ENCODE peak calls at places on chromosomes 11 and 22, in seven cellular contexts. One of them, this sample, is unnamed.

GRCh38 chr22:38953577-38954413 is 3.6 kb upstream of the APOBEC3A start:
- DNase-seq in stimulated activated CD4-positive, alpha-beta T cell treated with anti-CD3 and anti-CD28 coated beads, Interleukin-2, amount 100 ng/mL, for 48 hours: peak; percentile 67
- DNase-seq in RWPE1: peak; percentile 32
- DNase-seq in HCT116: no peak
- DNase-seq in CD4-positive, alpha-beta T cell: no peak
- DNase-seq in mesendoderm: no peak
- DNase-seq in sigmoid colon: peak; percentile 54
- DNase-seq in this sample: no peak

GRCh38 chr11:10777393-10777793 is 26.3 kb downstream of the CTR9 start:
- DNase-seq in stimulated activated CD4-positive, alpha-beta T cell treated with anti-CD3 and anti-CD28 coated beads, Interleukin-2, amount 100 ng/mL, for 48 hours: no peak
- DNase-seq in RWPE1: no peak
- DNase-seq in HCT116: no peak
- DNase-seq in CD4-positive, alpha-beta T cell: no peak
- DNase-seq in mesendoderm: no peak
- DNase-seq in sigmoid colon: no peak
- DNase-seq in this sample: no peak

GRCh38 chr11:69834811-69835800 is 15.9 kb upstream of the FGF3 start:
- DNase-seq in stimulated activated CD4-positive, alpha-beta T cell treated with anti-CD3 and anti-CD28 coated beads, Interleukin-2, amount 100 ng/mL, for 48 hours: no peak
- DNase-seq in RWPE1: no peak
- DNase-seq in HCT116: no peak
- DNase-seq in CD4-positive, alpha-beta T cell: no peak
- DNase-seq in mesendoderm: no peak
- DNase-seq in sigmoid colon: peak; percentile 36
- DNase-seq in this sample: peak; percentile 52

GRCh38 chr11:72575533-72576170 is 98.6 kb downstream of the PDE2A start:
- DNase-seq in stimulated activated CD4-positive, alpha-beta T cell treated with anti-CD3 and anti-CD28 coated beads, Interleukin-2, amount 100 ng/mL, for 48 hours: no peak
- DNase-seq in RWPE1: no peak
- DNase-seq in HCT116: no peak
- DNase-seq in CD4-positive, alpha-beta T cell: no peak
- DNase-seq in mesendoderm: no peak
- DNase-seq in sigmoid colon: peak; percentile 54
- DNase-seq in this sample: no peak

GRCh38 chr22:33853200-33854097 is 66.8 kb downstream of the LARGE1 start:
- DNase-seq in stimulated activated CD4-positive, alpha-beta T cell treated with anti-CD3 and anti-CD28 coated beads, Interleukin-2, amount 100 ng/mL, for 48 hours: no peak
- DNase-seq in RWPE1: no peak
- DNase-seq in HCT116: no peak
- DNase-seq in CD4-positive, alpha-beta T cell: no peak
- DNase-seq in mesendoderm: no peak
- DNase-seq in sigmoid colon: peak; percentile 80
- DNase-seq in this sample: peak; percentile 84

GRCh38 chr11:1234054-1234720 is 11.3 kb downstream of the MUC5B start:
- DNase-seq in stimulated activated CD4-positive, alpha-beta T cell treated with anti-CD3 and anti-CD28 coated beads, Interleukin-2, amount 100 ng/mL, for 48 hours: no peak
- DNase-seq in RWPE1: no peak
- DNase-seq in HCT116: no peak
- DNase-seq in CD4-positive, alpha-beta T cell: no peak
- DNase-seq in mesendoderm: no peak
- DNase-seq in sigmoid colon: peak; percentile 61
- DNase-seq in this sample: peak; percentile 60

GRCh38 chr11:117010808-117011540 is 87.3 kb downstream of the SIK3 start:
- DNase-seq in stimulated activated CD4-positive, alpha-beta T cell treated with anti-CD3 and anti-CD28 coated beads, Interleukin-2, amount 100 ng/mL, for 48 hours: no peak
- DNase-seq in RWPE1: peak; percentile 92
- DNase-seq in HCT116: no peak
- DNase-seq in CD4-positive, alpha-beta T cell: no peak
- DNase-seq in mesendoderm: no peak
- DNase-seq in sigmoid colon: no peak
- DNase-seq in this sample: no peak

GRCh38 chr11:16874275-16874975 is 136.0 kb downstream of the C11orf58 start:
- DNase-seq in stimulated activated CD4-positive, alpha-beta T cell treated with anti-CD3 and anti-CD28 coated beads, Interleukin-2, amount 100 ng/mL, for 48 hours: no peak
- DNase-seq in RWPE1: no peak
- DNase-seq in HCT116: no peak
- DNase-seq in CD4-positive, alpha-beta T cell: no peak
- DNase-seq in mesendoderm: no peak
- DNase-seq in sigmoid colon: no peak
- DNase-seq in this sample: no peak

GRCh38 chr11:70669871-70670683 is 271.7 kb downstream of the CTTN start:
- DNase-seq in stimulated activated CD4-positive, alpha-beta T cell treated with anti-CD3 and anti-CD28 coated beads, Interleukin-2, amount 100 ng/mL, for 48 hours: no peak
- DNase-seq in RWPE1: no peak
- DNase-seq in HCT116: no peak
- DNase-seq in CD4-positive, alpha-beta T cell: no peak
- DNase-seq in mesendoderm: no peak
- DNase-seq in sigmoid colon: no peak
- DNase-seq in this sample: no peak

GRCh38 chr11:75350743-75351540 is 519 bp downstream of the ARRB1 start:
- DNase-seq in stimulated activated CD4-positive, alpha-beta T cell treated with anti-CD3 and anti-CD28 coated beads, Interleukin-2, amount 100 ng/mL, for 48 hours: no peak
- DNase-seq in RWPE1: no peak
- DNase-seq in HCT116: no peak
- DNase-seq in CD4-positive, alpha-beta T cell: no peak
- DNase-seq in mesendoderm: peak; percentile 79
- DNase-seq in sigmoid colon: peak; percentile 91
- DNase-seq in this sample: peak; percentile 84

GRCh38 chr11:76799061-76799804 is 16.1 kb downstream of the TSKU start:
- DNase-seq in stimulated activated CD4-positive, alpha-beta T cell treated with anti-CD3 and anti-CD28 coated beads, Interleukin-2, amount 100 ng/mL, for 48 hours: peak; percentile 71
- DNase-seq in RWPE1: peak; percentile 85
- DNase-seq in HCT116: no peak
- DNase-seq in CD4-positive, alpha-beta T cell: peak; percentile 63
- DNase-seq in mesendoderm: peak; percentile 88
- DNase-seq in sigmoid colon: peak; percentile 93
- DNase-seq in this sample: peak; percentile 93